ENCODE peak calls at places on chromosomes 6 and 20, in five cellular contexts. H is iPS DF 6.9, W is mesenchymal stem cell, O is MM.1S, M is mammary epithelial cell. G is an unnamed sample.

GRCh38 chr6:47076422-47077344 is 34.6 kb upstream of the ADGRF1 start:
- DNase-seq in M (no peak), H (no peak), W (peak; percentile 84), O (no peak), G (no peak)

GRCh38 chr6:14450133-14451040 is 332.8 kb downstream of the CD83 start:
- DNase-seq in H (no peak), W (peak; percentile 44), O (no peak), M (no peak), G (no peak)

GRCh38 chr6:4922488-4923037 is 81.3 kb downstream of the RPP40 start:
- DNase-seq in W (no peak), M (no peak), O (no peak), H (no peak), G (no peak)

GRCh38 chr6:75317503-75318206 is 33.1 kb upstream of the TMEM30A start:
- DNase-seq in M (no peak), W (peak; percentile 72), H (no peak), O (no peak), G (no peak)

GRCh38 chr6:168158280-168158979 is 79.4 kb upstream of the FRMD1 start:
- DNase-seq in W (peak; percentile 79), O (no peak), M (no peak), H (no peak), G (no peak)

GRCh38 chr6:154901856-154902552 is 93.1 kb upstream of the TIAM2 start:
- DNase-seq in H (no peak), M (no peak), W (no peak), O (no peak), G (no peak)

GRCh38 chr20:61391812-61392520 is 139.9 kb downstream of the CDH4 start:
- DNase-seq in O (no peak), W (no peak), M (peak; percentile 21), H (no peak), G (no peak)

GRCh38 chr6:48183816-48184215 is 72.8 kb upstream of the PTCHD4 start:
- DNase-seq in H (no peak), O (no peak), M (no peak), W (no peak), G (no peak)

GRCh38 chr20:13095013-13095412 is 86.2 kb downstream of the SPTLC3 start:
- DNase-seq in O (no peak), H (no peak), M (no peak), W (no peak), G (no peak)

GRCh38 chr6:53725791-53726575 is 60.4 kb upstream of the KLHL31 start:
- DNase-seq in M (peak; percentile 48), H (peak; percentile 63), O (peak; percentile 77), W (peak; percentile 66), G (peak; percentile 83)

GRCh38 chr6:28725890-28726348 is 197.9 kb downstream of the TRIM27 start:
- DNase-seq in H (no peak), W (no peak), M (peak; percentile 71), O (no peak), G (peak; percentile 64)

GRCh38 chr6:94269256-94269655 is 849.9 kb upstream of the EPHA7 start:
- DNase-seq in M (no peak), O (no peak), W (no peak), H (no peak), G (peak; percentile 10)

GRCh38 chr20:63106108-63106764 is 99.5 kb upstream of the BHLHE23 start:
- DNase-seq in W (no peak), O (no peak), M (no peak), H (no peak), G (peak; percentile 65)

GRCh38 chr6:133764011-133764812 is 124.7 kb upstream of the TCF21 start:
- DNase-seq in H (no peak), W (peak; percentile 60), M (peak; percentile 39), O (no peak), G (peak; percentile 15)

GRCh38 chr6:136494710-136495109 is 55.5 kb downstream of the MAP7 start:
- DNase-seq in H (no peak), O (no peak), W (no peak), M (no peak), G (no peak)

GRCh38 chr6:41584668-41585205 is 38.6 kb downstream of the FOXP4 start:
- DNase-seq in M (no peak), W (no peak), H (no peak), O (no peak), G (no peak)

GRCh38 chr20:56554869-56555268 is 21.8 kb downstream of the FAM209B start:
- DNase-seq in O (peak; percentile 97), W (peak; percentile 97), M (peak; percentile 95), H (peak; percentile 31), G (peak; percentile 99)

GRCh38 chr6:117547688-117548621 is 54.4 kb downstream of the GOPC start:
- DNase-seq in M (no peak), O (no peak), W (peak; percentile 69), H (no peak), G (no peak)

GRCh38 chr20:13430346-13431002 is 208.3 kb downstream of the TASP1 start:
- DNase-seq in O (no peak), H (no peak), W (no peak), M (peak; percentile 47), G (peak; percentile 70)

GRCh38 chr6:72955666-72956065 is 269.6 kb downstream of the KHDC1L start:
- DNase-seq in H (no peak), M (no peak), W (no peak), O (no peak), G (no peak)

GRCh38 chr6:4698901-4699659 is 77.1 kb upstream of the CDYL start:
- DNase-seq in H (no peak), M (no peak), O (no peak), W (no peak), G (no peak)

GRCh38 chr6:90288404-90288803 is 8.2 kb downstream of the BACH2 start:
- DNase-seq in W (no peak), M (no peak), H (no peak), O (no peak), G (peak; percentile 27)

GRCh38 chr20:40860487-40860902 is 168.1 kb upstream of the TOP1 start:
- DNase-seq in M (peak; percentile 63), H (no peak), O (no peak), W (peak; percentile 92), G (peak; percentile 29)

GRCh38 chr6:45922728-45923351 is 92.8 kb downstream of the CLIC5 start:
- DNase-seq in W (peak; percentile 82), M (peak; percentile 29), H (no peak), O (peak; percentile 57), G (peak; percentile 72)

GRCh38 chr6:98470821-98471220 is 363.6 kb upstream of the POU3F2 start:
- DNase-seq in M (no peak), H (no peak), W (no peak), O (no peak), G (no peak)

GRCh38 chr6:96213768-96214167 is 198.0 kb downstream of the FUT9 start:
- DNase-seq in H (no peak), W (no peak), O (no peak), M (no peak), G (peak; percentile 41)

GRCh38 chr6:139367810-139368321 is 6.6 kb downstream of the CITED2 start:
- DNase-seq in H (no peak), W (peak; percentile 60), M (no peak), O (no peak), G (no peak)

GRCh38 chr6:31204751-31205145 is 34.3 kb upstream of the POU5F1 start:
- DNase-seq in H (no peak), M (no peak), O (no peak), W (no peak), G (no peak)

GRCh38 chr6:20117474-20117873 is 94.8 kb downstream of the MBOAT1 start:
- DNase-seq in W (no peak), O (no peak), M (peak; percentile 67), H (no peak), G (peak; percentile 94)

GRCh38 chr6:42028234-42029061 is 21.9 kb upstream of the TAF8 start:
- DNase-seq in W (peak; percentile 96), H (no peak), O (no peak), M (no peak), G (no peak)

GRCh38 chr20:44460795-44461141 is 14.9 kb upstream of the TTPAL start:
- DNase-seq in M (peak; percentile 27), W (peak; percentile 21), H (no peak), O (peak; percentile 37), G (peak; percentile 72)

GRCh38 chr20:61798632-61799031 is 267.0 kb downstream of the TAF4 start:
- DNase-seq in W (no peak), H (no peak), O (no peak), M (no peak), G (no peak)

GRCh38 chr6:1604347-1604990 is 5.2 kb upstream of the FOXC1 start:
- DNase-seq in W (no peak), M (peak; percentile 48), H (no peak), O (peak; percentile 40), G (peak; percentile 89)

GRCh38 chr6:30005482-30005881 is 55.6 kb upstream of the POLR1H start:
- DNase-seq in W (no peak), H (no peak), O (no peak), M (no peak), G (no peak)
- H3K27ac ChIP-seq in W (no peak overlapping the region), H (no peak overlapping the region), O (no peak overlapping the region), M (no peak overlapping the region), G (no peak overlapping the region)

GRCh38 chr6:144314562-144314961 is 29.4 kb downstream of the UTRN start:
- DNase-seq in H (no peak), M (no peak), W (no peak), O (no peak), G (no peak)
- H3K4me1 ChIP-seq in H (no peaks in the 10 kb centered on the region), M (no peaks in the 10 kb centered on the region), W (peaks cover 15% of the 10 kb centered on the region), O (no peaks in the 10 kb centered on the region), G (no peaks in the 10 kb centered on the region)

DNA sequence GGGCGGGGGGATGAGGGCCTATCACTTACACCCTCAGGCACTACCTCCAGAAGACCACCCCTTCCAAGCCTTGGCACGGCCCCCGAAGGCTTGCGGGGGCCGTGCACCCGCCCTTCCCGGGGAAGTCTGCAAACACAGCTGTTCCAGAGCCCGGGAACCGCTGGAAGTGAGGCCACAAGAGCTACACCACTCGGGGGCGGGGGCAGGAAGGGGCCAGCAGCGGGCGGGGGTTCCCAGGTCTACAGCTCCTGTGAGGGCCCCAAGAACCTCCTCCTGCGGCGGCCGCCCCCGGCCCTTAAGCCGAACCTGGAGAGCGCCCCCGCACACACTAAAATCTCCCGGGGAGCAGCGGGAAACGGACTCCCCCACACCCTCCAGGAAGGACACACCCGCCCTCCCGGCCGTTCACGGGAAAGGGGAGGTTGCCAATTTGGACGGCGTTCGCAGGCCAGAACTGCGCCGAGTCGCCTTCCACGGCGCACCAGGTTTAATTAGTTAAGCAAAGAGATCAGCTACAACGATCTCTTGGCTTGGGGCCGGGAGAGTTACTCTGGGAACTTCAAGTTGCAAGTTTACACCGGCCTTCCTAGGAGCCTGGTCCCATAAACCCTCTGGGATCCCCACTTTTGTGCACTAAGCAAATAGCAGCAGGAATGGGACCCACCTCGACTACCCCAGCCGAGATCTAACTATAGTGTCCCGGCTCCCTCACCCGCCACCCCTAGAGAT is 1.8 kb downstream of the JAG1 start:
- DNase-seq in H (no peak), W (peak; percentile 52), O (peak; percentile 44), M (no peak), G (peak; percentile 63)
- H3K27ac ChIP-seq in H (no peak overlapping the region), W (peak overlapping the region; percentile 70), O (peak overlapping the region; percentile 99), M (peak overlapping the region; percentile 93), G (peak overlapping the region; percentile 95)

GRCh38 chr6:149247385-149247763 is 70.1 kb upstream of the TAB2 start:
- DNase-seq in M (no peak), W (no peak), O (no peak), H (no peak), G (no peak)
- H3K4me1 ChIP-seq in M (peaks cover 4% of the 10 kb centered on the region), W (peaks cover 2% of the 10 kb centered on the region), O (peaks cover 35% of the 10 kb centered on the region), H (no peaks in the 10 kb centered on the region), G (peaks cover 21% of the 10 kb centered on the region)

GRCh38 chr6:11204987-11205386 is 27.5 kb downstream of the NEDD9 start:
- DNase-seq in O (no peak), M (no peak), W (no peak), H (no peak), G (no peak)
- H3K27ac ChIP-seq in O (no peak overlapping the region), M (no peak overlapping the region), W (no peak overlapping the region), H (no peak overlapping the region), G (no peak overlapping the region)

G was measured in PC-3.